ENCODE peak calls at places on chromosomes 2 and 18, in six cellular contexts. X is A549, O is K562, W is GM12878, V is endothelial cell of umbilical vein, H is HepG2. I is an unnamed sample.

GRCh38 chr18:44747157-44747556 is 66.5 kb downstream of the SETBP1 start:
- DNase-seq in X (no peak), V (no peak), O (no peak), H (no peak), W (no peak), I (no peak)

GRCh38 chr2:161631855-161632391 is 7.7 kb downstream of the SLC4A10 start:
- DNase-seq in H (no peak), X (no peak), V (no peak), W (no peak), O (no peak), I (no peak)

GRCh38 chr2:152475982-152476381 is 141.0 kb downstream of the FMNL2 start:
- DNase-seq in W (no peak), H (no peak), X (peak), V (no peak), O (no peak), I (no peak)

GRCh38 chr18:54812885-54813284 is 15.4 kb upstream of the RAB27B start:
- DNase-seq in V (no peak), O (no peak), W (no peak), X (no peak), H (no peak), I (no peak)

GRCh38 chr18:10010611-10011015 is 96.8 kb downstream of the VAPA start:
- DNase-seq in H (no peak), O (no peak), V (peak), W (no peak), X (peak), I (no peak)

GRCh38 chr2:109475531-109476210 is 138.1 kb downstream of the SEPTIN10 start:
- DNase-seq in V (no peak), H (no peak), O (no peak), W (no peak), X (no peak), I (peak)

GRCh38 chr2:143734507-143734906 is 605.3 kb downstream of the ARHGAP15 start:
- DNase-seq in W (no peak), X (no peak), H (no peak), V (no peak), O (no peak), I (no peak)

GRCh38 chr2:23532311-23533013 is 147.5 kb downstream of the KLHL29 start:
- DNase-seq in O (no peak), X (no peak), V (no peak), H (no peak), W (peak), I (no peak)

GRCh38 chr2:121860033-121860810 is 104.8 kb downstream of the TSN start:
- DNase-seq in W (no peak), O (no peak), X (peak), H (no peak), V (no peak), I (no peak)

GRCh38 chr2:100786297-100786658 is 33.7 kb upstream of the NPAS2 start:
- DNase-seq in V (peak), H (no peak), O (no peak), X (peak), W (no peak), I (no peak)

GRCh38 chr18:49100226-49100968 is 149.6 kb upstream of the SMAD7 start:
- DNase-seq in H (peak), O (no peak), V (no peak), X (no peak), W (no peak), I (no peak)

GRCh38 chr2:180449171-180449570 is 442.1 kb upstream of the CWC22 start:
- DNase-seq in O (no peak), V (no peak), W (no peak), X (no peak), H (no peak), I (no peak)

GRCh38 chr2:127637725-127638252 is 8.2 kb upstream of the GPR17 start:
- DNase-seq in O (peak), W (no peak), H (no peak), X (peak), V (peak), I (peak)

GRCh38 chr18:79047556-79048244 is 21.5 kb upstream of the ATP9B start:
- DNase-seq in H (no peak), O (no peak), V (no peak), X (no peak), W (no peak), I (peak)

GRCh38 chr2:47336259-47337238 is 66.4 kb upstream of the MSH2 start:
- DNase-seq in O (peak), V (no peak), H (no peak), X (no peak), W (peak), I (peak)

GRCh38 chr2:120919771-120920437 is 184.2 kb downstream of the GLI2 start:
- DNase-seq in H (no peak), O (no peak), W (no peak), X (no peak), V (no peak), I (no peak)

GRCh38 chr2:111117666-111118454 is 2.9 kb upstream of the BCL2L11 start:
- DNase-seq in W (no peak), V (peak), H (no peak), O (no peak), X (peak), I (peak)

GRCh38 chr18:48324651-48325050 is 84.5 kb downstream of the ZBTB7C start:
- DNase-seq in V (no peak), X (no peak), O (no peak), H (no peak), W (no peak), I (no peak)

GRCh38 chr2:165529130-165529529 is 59.6 kb downstream of the CSRNP3 start:
- DNase-seq in X (no peak), O (no peak), V (no peak), W (no peak), H (no peak), I (peak)

GRCh38 chr2:141029424-141030078 is 1101.3 kb downstream of the LRP1B start:
- DNase-seq in X (no peak), V (no peak), O (no peak), H (no peak), W (no peak), I (no peak)

GRCh38 chr2:238743243-238744068 is 104.4 kb upstream of the TWIST2 start:
- DNase-seq in X (no peak), V (no peak), W (no peak), H (no peak), O (no peak), I (peak)

GRCh38 chr2:36800381-36800780 is 103.9 kb downstream of the VIT start:
- DNase-seq in H (no peak), O (peak), X (no peak), W (no peak), V (no peak), I (no peak)

GRCh38 chr2:196131384-196131861 is 40.0 kb downstream of the STK17B start:
- DNase-seq in V (peak), X (peak), H (peak), W (peak), O (peak), I (peak)

GRCh38 chr2:26325851-26326250 is 20.1 kb upstream of the SELENOI start:
- DNase-seq in O (no peak), X (no peak), V (peak), W (no peak), H (no peak), I (peak)

GRCh38 chr2:31729442-31730092 is 148.8 kb upstream of the SRD5A2 start:
- DNase-seq in V (peak), X (peak), O (peak), H (peak), W (peak), I (peak)

GRCh38 chr2:200740907-200741306 is 70.8 kb upstream of the BZW1 start:
- DNase-seq in H (no peak), X (no peak), V (no peak), W (no peak), O (no peak), I (no peak)

GRCh38 chr18:79519751-79520472 is 124.2 kb downstream of the NFATC1 start:
- DNase-seq in O (peak), H (no peak), X (no peak), W (no peak), V (no peak), I (no peak)

GRCh38 chr2:55224761-55225261 is 7.3 kb downstream of the CLHC1 start:
- DNase-seq in W (no peak), O (no peak), X (peak), V (no peak), H (no peak), I (no peak)

GRCh38 chr2:23420091-23420839 is 35.3 kb downstream of the KLHL29 start:
- DNase-seq in X (no peak), O (no peak), W (no peak), V (no peak), H (no peak), I (no peak)

GRCh38 chr2:210323003-210323402 is 8.0 kb upstream of the MYL1 start:
- DNase-seq in W (no peak), H (no peak), O (no peak), V (no peak), X (no peak), I (no peak)

GRCh38 chr2:100252811-100253698 is 69.2 kb downstream of the LONRF2 start:
- DNase-seq in X (no peak), W (no peak), V (no peak), H (no peak), O (no peak), I (no peak)

GRCh38 chr18:58394046-58394445 is 234.8 kb downstream of the ALPK2 start:
- DNase-seq in X (no peak), H (no peak), W (no peak), O (no peak), V (no peak), I (no peak)

GRCh38 chr18:24559474-24560018 is 99.1 kb downstream of the HRH4 start:
- DNase-seq in O (no peak), X (no peak), V (no peak), H (no peak), W (no peak), I (no peak)

GRCh38 chr18:24561369-24561768 is 100.9 kb downstream of the HRH4 start:
- DNase-seq in V (no peak), O (no peak), X (no peak), H (no peak), W (no peak), I (no peak)

GRCh38 chr18:24558403-24558802 is 98.0 kb downstream of the HRH4 start:
- DNase-seq in X (no peak), H (no peak), W (no peak), O (no peak), V (no peak), I (no peak)

GRCh38 chr18:24560511-24560981 is 100.1 kb downstream of the HRH4 start:
- DNase-seq in V (no peak), O (no peak), H (no peak), X (no peak), W (no peak), I (no peak)
- H3K4me3 ChIP-seq in V (no peak), O (no peak), H (no peak), X (no peak), W (no peak), I (no peak)

DNA sequence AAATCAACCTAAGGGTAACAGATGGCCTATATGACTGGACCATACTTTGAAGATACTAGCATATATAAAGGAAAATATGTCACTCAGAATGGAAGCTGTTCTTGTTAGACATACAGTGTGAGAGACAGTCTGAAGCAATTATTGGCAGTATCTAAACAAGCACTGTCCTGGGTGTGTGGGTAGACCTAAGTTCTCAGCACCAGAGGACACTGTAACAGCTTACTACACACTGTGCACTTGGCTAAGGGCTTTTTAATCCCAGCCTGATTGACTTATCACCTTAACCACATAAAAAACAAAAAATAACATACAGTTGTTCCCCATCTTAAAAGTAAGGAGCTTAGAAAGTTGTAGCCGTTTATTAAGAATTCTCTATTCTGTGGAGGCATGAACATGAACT is 1066.1 kb upstream of the FANCL start:
- DNase-seq in V (no peak), O (no peak), H (no peak), W (no peak), X (no peak), I (no peak)
- TF ChIP-seq MYC in V (no peak), O (no peak), H (no peak), W (no peak), X (no peak), I (no peak)

GRCh38 chr2:228599297-228599696 is 417.8 kb upstream of the SPHKAP start:
- DNase-seq in O (no peak), X (no peak), W (no peak), H (no peak), V (no peak), I (peak)
- H3K4me3 ChIP-seq in O (no peak), X (no peak), W (no peak), H (no peak), V (no peak), I (no peak)

GRCh38 chr2:29562319-29562718 is 359.1 kb downstream of the ALK start:
- DNase-seq in W (no peak), H (no peak), X (no peak), V (no peak), O (no peak), I (no peak)

GRCh38 chr2:29561241-29562027 is 360.0 kb downstream of the ALK start:
- DNase-seq in O (no peak), V (no peak), W (no peak), X (no peak), H (no peak), I (peak)

GRCh38 chr2:29560566-29560965 is 360.8 kb downstream of the ALK start:
- DNase-seq in X (no peak), W (no peak), V (no peak), H (no peak), O (no peak), I (no peak)

GRCh38 chr2:29563697-29564096 is 357.7 kb downstream of the ALK start:
- DNase-seq in X (no peak), W (no peak), H (no peak), V (no peak), O (no peak), I (no peak)

DNA sequence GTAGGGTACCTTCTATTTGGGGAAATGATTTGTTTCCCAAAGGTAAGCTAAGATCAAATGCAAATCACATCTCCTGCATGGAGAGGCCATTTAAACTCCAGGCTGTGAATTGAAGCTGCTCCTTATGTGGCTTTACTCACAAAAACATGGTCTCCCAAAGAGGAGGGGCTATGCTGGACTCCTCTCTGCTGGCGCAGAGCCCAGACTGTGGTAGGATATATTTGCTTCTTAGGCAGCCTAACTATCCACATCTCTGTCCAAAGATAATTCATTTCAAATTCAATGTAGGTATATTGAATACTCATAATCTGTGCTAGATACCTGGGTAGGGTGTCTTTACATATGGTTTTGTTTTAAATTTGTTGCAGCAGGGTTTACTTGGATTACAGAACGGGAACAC is 358.5 kb downstream of the ALK start:
- DNase-seq in O (no peak), X (no peak), V (no peak), W (no peak), H (no peak), I (no peak)
- TF ChIP-seq MYC in O (no peak), X (no peak), V (no peak), W (no peak), H (no peak), I (no peak)